ENCODE peak calls at places on chromosomes 3 and 15, in seven cellular contexts. K, J, B, U, G, O and S are unnamed samples.

GRCh38 chr3:124985358-124985757 is 50.8 kb upstream of the MUC13 start:
- DNase-seq in K (peak), J (peak), B (no peak), U (no peak), G (no peak), O (no peak), S (peak)

GRCh38 chr3:113304856-113305540 is 93.6 kb downstream of the BOC start:
- DNase-seq in K (no peak), J (no peak), B (no peak), U (no peak), G (no peak), O (no peak), S (no peak)

GRCh38 chr3:60759439-60759838 is 491.8 kb downstream of the FHIT start:
- DNase-seq in K (no peak), J (no peak), B (no peak), U (no peak), G (no peak), O (no peak), S (no peak)

GRCh38 chr15:61831505-61831921 is 228.7 kb downstream of the VPS13C start:
- DNase-seq in K (peak), J (no peak), B (no peak), U (no peak), G (no peak), O (no peak), S (no peak)

GRCh38 chr3:58035512-58035867 is 27.3 kb downstream of the FLNB start:
- DNase-seq in K (no peak), J (no peak), B (no peak), U (no peak), G (no peak), O (no peak), S (no peak)

GRCh38 chr3:15964605-15965061 is 166.9 kb upstream of the ANKRD28 start:
- DNase-seq in K (peak), J (peak), B (peak), U (no peak), G (no peak), O (peak), S (no peak)

GRCh38 chr3:182979103-182979697 is 1.1 kb downstream of the DCUN1D1 start:
- DNase-seq in K (no peak), J (no peak), B (no peak), U (no peak), G (no peak), O (no peak), S (no peak)

GRCh38 chr15:96109820-96110219 is 220.7 kb upstream of the NR2F2 start:
- DNase-seq in K (no peak), J (no peak), B (no peak), U (no peak), G (no peak), O (no peak), S (no peak)

GRCh38 chr3:123610331-123610730 is 25.5 kb upstream of the HACD2 start:
- DNase-seq in K (no peak), J (no peak), B (no peak), U (peak), G (peak), O (no peak), S (no peak)

GRCh38 chr3:98890181-98890882 is 11.2 kb downstream of the DCBLD2 start:
- DNase-seq in K (no peak), J (no peak), B (no peak), U (no peak), G (no peak), O (no peak), S (no peak)

GRCh38 chr3:16841906-16842709 is 42.6 kb upstream of the PLCL2 start:
- DNase-seq in K (peak), J (no peak), B (peak), U (peak), G (no peak), O (no peak), S (peak)

GRCh38 chr15:88897456-88898194 is 2.3 kb upstream of the HAPLN3 start:
- DNase-seq in K (peak), J (peak), B (peak), U (no peak), G (peak), O (peak), S (peak)

GRCh38 chr15:92902723-92903587 is 2.8 kb downstream of the CHD2 start:
- DNase-seq in K (no peak), J (peak), B (no peak), U (no peak), G (no peak), O (no peak), S (no peak)

GRCh38 chr3:157134620-157135191 is 25.2 kb downstream of the CCNL1 start:
- DNase-seq in K (peak), J (peak), B (no peak), U (no peak), G (no peak), O (no peak), S (no peak)

GRCh38 chr15:92879949-92880725 is 20.0 kb upstream of the CHD2 start:
- DNase-seq in K (no peak), J (no peak), B (no peak), U (no peak), G (no peak), O (no peak), S (no peak)

GRCh38 chr3:11718582-11719405 is 75.1 kb upstream of the VGLL4 start:
- DNase-seq in K (no peak), J (peak), B (peak), U (peak), G (peak), O (peak), S (peak)

GRCh38 chr15:100808691-100809090 is 70.9 kb upstream of the ALDH1A3 start:
- DNase-seq in K (no peak), J (no peak), B (no peak), U (no peak), G (no peak), O (no peak), S (no peak)

GRCh38 chr15:100809151-100809550 is 70.5 kb upstream of the ALDH1A3 start:
- DNase-seq in K (no peak), J (peak), B (no peak), U (no peak), G (no peak), O (no peak), S (no peak)

GRCh38 chr15:100803158-100803440 is 76.5 kb upstream of the ALDH1A3 start:
- DNase-seq in K (no peak), J (no peak), B (no peak), U (no peak), G (no peak), O (no peak), S (no peak)

GRCh38 chr15:100807028-100807427 is 72.6 kb upstream of the ALDH1A3 start:
- DNase-seq in K (no peak), J (no peak), B (no peak), U (no peak), G (no peak), O (no peak), S (no peak)

DNA sequence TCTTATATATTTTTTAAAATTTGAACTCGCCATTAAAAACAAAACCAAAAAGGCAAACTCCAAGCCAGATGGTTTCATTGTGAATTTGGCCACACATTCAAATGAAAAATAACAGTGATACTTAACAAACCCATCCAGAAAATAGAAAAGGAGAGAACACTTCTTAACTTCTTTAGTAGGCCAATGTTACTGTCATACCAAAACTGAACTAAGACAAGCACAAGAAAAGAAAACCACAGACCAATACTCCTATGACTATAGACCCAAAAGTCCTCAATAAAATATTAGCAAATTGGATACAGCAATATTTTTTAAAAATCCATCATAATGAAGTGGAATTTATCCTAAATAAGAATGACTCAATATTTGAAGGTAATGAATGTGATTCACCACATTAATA is 73.5 kb upstream of the ALDH1A3 start:
- DNase-seq in K (no peak), J (no peak), B (no peak), U (no peak), G (no peak), O (no peak), S (no peak)
- TF ChIP-seq CTCF in K (no peak), J (no peak), B (no peak), U (no peak), G (no peak), O (no peak), S (no peak)

GRCh38 chr3:65412591-65412990 is 626.1 kb downstream of the MAGI1 start:
- DNase-seq in K (peak), J (no peak), B (peak), U (no peak), G (peak), O (peak), S (no peak)
- TF ChIP-seq CTCF in K (peak), J (no peak), B (no peak), U (no peak), G (peak), O (no peak), S (no peak)

GRCh38 chr15:68578175-68578959 is 426 bp upstream of the CORO2B start:
- DNase-seq in K (peak), J (peak), B (peak), U (peak), G (peak), O (peak), S (peak)
- TF ChIP-seq CTCF in K (peak), J (peak), B (peak), U (no peak), G (peak), O (peak), S (no peak)

GRCh38 chr3:136949708-136950107 is 8.1 kb upstream of the IL20RB start:
- DNase-seq in K (no peak), J (peak), B (no peak), U (no peak), G (no peak), O (no peak), S (no peak)
- TF ChIP-seq CTCF in K (no peak), J (peak), B (no peak), U (no peak), G (peak), O (no peak), S (no peak)

GRCh38 chr3:186511245-186511644 is 32.9 kb downstream of the CRYGS start:
- DNase-seq in K (no peak), J (no peak), B (no peak), U (peak), G (no peak), O (no peak), S (no peak)

GRCh38 chr3:186510374-186511079 is 33.7 kb downstream of the CRYGS start:
- DNase-seq in K (no peak), J (peak), B (no peak), U (peak), G (no peak), O (no peak), S (no peak)

GRCh38 chr3:186512570-186513302 is 31.4 kb downstream of the CRYGS start:
- DNase-seq in K (no peak), J (no peak), B (no peak), U (peak), G (no peak), O (no peak), S (no peak)

GRCh38 chr3:186509423-186509822 is 34.8 kb downstream of the CRYGS start:
- DNase-seq in K (no peak), J (no peak), B (no peak), U (no peak), G (no peak), O (no peak), S (no peak)

DNA sequence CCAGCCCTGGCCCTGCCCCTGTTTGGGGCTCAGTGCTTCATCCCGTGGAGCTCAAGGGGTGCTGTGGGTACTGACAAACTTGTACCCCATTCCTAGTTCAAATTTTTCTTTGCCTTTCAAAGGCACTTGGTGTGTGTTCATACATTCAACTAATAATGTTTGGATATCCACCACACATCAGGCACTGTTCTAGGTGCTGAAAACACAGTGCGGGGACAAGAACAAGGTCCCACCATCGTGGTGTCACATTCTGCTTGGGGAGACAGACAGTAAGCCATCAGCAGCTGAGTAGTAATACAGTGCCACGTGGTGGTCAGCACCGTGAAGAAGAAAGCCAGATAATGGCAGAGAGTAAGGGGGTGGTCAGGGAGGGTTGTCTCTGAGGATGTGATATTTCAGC is 32.5 kb downstream of the CRYGS start:
- DNase-seq in K (no peak), J (no peak), B (no peak), U (no peak), G (no peak), O (no peak), S (no peak)
- TF ChIP-seq CTCF in K (no peak), J (no peak), B (no peak), U (no peak), G (no peak), O (no peak), S (no peak)